ENCODE peak calls at places on chromosomes 5 and 9, in seven cellular contexts. W, Z, G, S, O, J and K are unnamed samples.

GRCh38 chr5:108461628-108462367 is 79.9 kb upstream of the FBXL17 start:
- DNase-seq in W (no peak), Z (no peak), G (peak), S (no peak), O (peak), J (no peak), K (no peak)

GRCh38 chr9:123763910-123764588 is 165.9 kb downstream of the DENND1A start:
- DNase-seq in W (no peak), Z (peak), G (peak), S (no peak), O (no peak), J (no peak), K (no peak)

GRCh38 chr9:98978231-98978681 is 34.5 kb downstream of the COL15A1 start:
- DNase-seq in W (no peak), Z (no peak), G (no peak), S (no peak), O (no peak), J (no peak), K (no peak)

GRCh38 chr9:37798677-37799076 is 1.9 kb upstream of the DCAF10 start:
- DNase-seq in W (no peak), Z (no peak), G (no peak), S (no peak), O (no peak), J (no peak), K (no peak)

GRCh38 chr9:111352545-111352944 is 22.5 kb upstream of the OR2K2 start:
- DNase-seq in W (no peak), Z (no peak), G (no peak), S (no peak), O (no peak), J (no peak), K (no peak)

GRCh38 chr5:132641241-132641723 is 16.7 kb upstream of the IL13 start:
- DNase-seq in W (no peak), Z (no peak), G (peak), S (no peak), O (no peak), J (no peak), K (no peak)

GRCh38 chr5:10521466-10522223 is 42.2 kb upstream of the ANKRD33B start:
- DNase-seq in W (no peak), Z (no peak), G (no peak), S (peak), O (no peak), J (no peak), K (peak)

GRCh38 chr9:34560574-34561229 is 28.8 kb downstream of the CNTFR start:
- DNase-seq in W (peak), Z (no peak), G (no peak), S (no peak), O (no peak), J (no peak), K (no peak)

GRCh38 chr5:38555354-38556114 is 912 bp downstream of the LIFR start:
- DNase-seq in W (no peak), Z (no peak), G (no peak), S (no peak), O (no peak), J (no peak), K (no peak)

GRCh38 chr5:36494756-36495637 is 111.4 kb upstream of the SLC1A3 start:
- DNase-seq in W (no peak), Z (no peak), G (no peak), S (no peak), O (no peak), J (no peak), K (no peak)

GRCh38 chr5:390571-391491 is 52.1 kb upstream of the EXOC3 start:
- DNase-seq in W (no peak), Z (no peak), G (no peak), S (no peak), O (no peak), J (no peak), K (no peak)

GRCh38 chr5:55711531-55712022 is 547 bp downstream of the SLC38A9 start:
- DNase-seq in W (no peak), Z (no peak), G (peak), S (no peak), O (no peak), J (no peak), K (peak)